ENCODE peak calls at places on chromosomes 11 and 22, in seven cellular contexts. L, X, V, W, U, C and P are unnamed samples.

GRCh38 chr11:35548925-35549561 is 23.6 kb upstream of the PAMR1 start:
- DNase-seq in W (no peak), U (peak; percentile 23), C (no peak), X (no peak), L (peak; percentile 68), V (no peak), P (peak; percentile 69)

GRCh38 chr11:111469200-111469599 is 43.0 kb downstream of the BTG4 start:
- DNase-seq in L (peak; percentile 53), U (no peak), C (no peak), X (no peak), W (no peak), V (no peak), P (no peak)

GRCh38 chr11:90204832-90205646 is 17.8 kb downstream of the CHORDC1 start:
- DNase-seq in C (peak; percentile 60), L (peak; percentile 60), U (peak; percentile 63), X (no peak), W (peak; percentile 60), V (peak; percentile 29), P (no peak)

GRCh38 chr11:95788921-95789505 is 569 bp downstream of the FAM76B start:
- DNase-seq in V (no peak), X (peak; percentile 44), U (peak; percentile 84), L (peak; percentile 61), W (peak; percentile 23), C (peak; percentile 13), P (no peak)

GRCh38 chr11:117879516-117880480 is 3.3 kb upstream of the FXYD6 start:
- DNase-seq in C (no peak), W (no peak), L (no peak), X (no peak), U (peak; percentile 46), V (no peak), P (no peak)

GRCh38 chr22:39299829-39300178 is 19.6 kb downstream of the RPL3 start:
- DNase-seq in V (peak; percentile 91), L (peak; percentile 67), C (no peak), W (no peak), X (no peak), U (peak; percentile 77), P (no peak)

GRCh38 chr11:68314886-68315580 is 2.6 kb downstream of the LRP5 start:
- DNase-seq in W (no peak), L (peak; percentile 66), V (no peak), C (no peak), U (peak; percentile 79), X (no peak), P (no peak)

GRCh38 chr11:74123008-74123448 is 47.8 kb downstream of the C2CD3 start:
- DNase-seq in C (no peak), X (no peak), W (no peak), L (peak; percentile 58), U (peak; percentile 69), V (no peak), P (no peak)

GRCh38 chr11:65262381-65262680 is 569 bp downstream of the POLA2 start:
- DNase-seq in V (peak; percentile 69), U (no peak), L (peak; percentile 61), W (no peak), X (no peak), C (no peak), P (no peak)

GRCh38 chr22:19805821-19806212 is 45.2 kb downstream of the TBX1 start:
- DNase-seq in V (no peak), L (peak; percentile 67), C (no peak), X (peak; percentile 6), U (no peak), W (no peak), P (no peak)

GRCh38 chr11:59141673-59142460 is 789 bp upstream of the FAM111A start:
- DNase-seq in X (no peak), U (no peak), W (no peak), V (no peak), C (no peak), L (peak; percentile 70), P (no peak)

GRCh38 chr11:117071344-117071787 is 26.9 kb downstream of the SIK3 start:
- DNase-seq in C (peak; percentile 42), U (no peak), V (no peak), W (no peak), L (peak; percentile 54), X (no peak), P (no peak)

GRCh38 chr11:8328848-8329330 is 65.2 kb upstream of the LMO1 start:
- DNase-seq in W (peak; percentile 90), V (peak; percentile 93), X (peak; percentile 91), C (peak; percentile 86), L (peak; percentile 94), U (peak; percentile 97), P (peak; percentile 92)

GRCh38 chr22:17946691-17947367 is 77.5 kb downstream of the MICAL3 start:
- DNase-seq in U (no peak), W (peak; percentile 9), V (no peak), L (no peak), X (no peak), C (no peak), P (no peak)

GRCh38 chr11:62147545-62147944 is 23.7 kb downstream of the INCENP start:
- DNase-seq in V (no peak), U (no peak), L (no peak), X (peak; percentile 13), W (no peak), C (no peak), P (peak; percentile 32)

GRCh38 chr11:113664981-113665710 is 41.0 kb downstream of the TMPRSS5 start:
- DNase-seq in U (no peak), V (no peak), C (no peak), X (no peak), W (no peak), L (no peak), P (no peak)

GRCh38 chr11:113906038-113906437 is 1.4 kb downstream of the HTR3B start:
- DNase-seq in C (peak; percentile 31), W (peak; percentile 62), X (peak; percentile 42), U (peak; percentile 70), L (peak; percentile 40), V (peak; percentile 3), P (no peak)

GRCh38 chr11:70098936-70099335 is 20.8 kb downstream of the ANO1 start:
- DNase-seq in L (no peak), U (no peak), C (no peak), W (no peak), X (no peak), V (no peak), P (no peak)

GRCh38 chr11:13287026-13287425 is 9.4 kb downstream of the BMAL1 start:
- DNase-seq in L (no peak), C (no peak), X (no peak), V (no peak), U (no peak), W (no peak), P (no peak)

GRCh38 chr11:27514558-27514957 is 8.0 kb upstream of the LIN7C start:
- DNase-seq in C (no peak), V (no peak), X (no peak), L (peak; percentile 86), U (no peak), W (no peak), P (no peak)

GRCh38 chr22:48444320-48445112 is 1383.2 kb downstream of the BRD1 start:
- DNase-seq in C (no peak), U (no peak), X (no peak), V (peak; percentile 95), W (no peak), L (no peak), P (no peak)

GRCh38 chr11:62497132-62497915 is 49.3 kb downstream of the AHNAK start:
- DNase-seq in X (peak; percentile 43), W (no peak), V (peak; percentile 79), U (peak; percentile 84), C (peak; percentile 58), L (peak; percentile 75), P (no peak)

GRCh38 chr11:91435694-91436375 is 788.8 kb upstream of the FAT3 start:
- DNase-seq in L (no peak), X (no peak), W (no peak), C (no peak), V (no peak), U (peak; percentile 76), P (no peak)

GRCh38 chr22:25540128-25540790 is 24.2 kb upstream of the GRK3 start:
- DNase-seq in X (no peak), L (peak; percentile 27), V (no peak), U (no peak), C (no peak), W (no peak), P (no peak)

GRCh38 chr22:42645341-42645937 is 3.8 kb downstream of the CYB5R3 start:
- DNase-seq in L (no peak), V (no peak), X (no peak), U (no peak), W (no peak), C (no peak), P (peak; percentile 44)

GRCh38 chr11:77619576-77620198 is 17.9 kb downstream of the CLNS1A start:
- DNase-seq in L (peak; percentile 53), V (no peak), W (peak; percentile 53), X (no peak), U (peak; percentile 71), C (peak; percentile 56), P (no peak)

GRCh38 chr22:18056161-18056666 is 21.6 kb upstream of the PEX26 start:
- DNase-seq in C (no peak), U (no peak), W (no peak), L (peak; percentile 93), V (no peak), X (no peak), P (no peak)

GRCh38 chr11:71551711-71552110 is 3.5 kb downstream of the KRTAP5-9 start:
- DNase-seq in W (no peak), L (no peak), U (no peak), C (no peak), V (peak; percentile 87), X (no peak), P (no peak)

GRCh38 chr11:16052750-16053149 is 303.6 kb downstream of the SOX6 start:
- DNase-seq in V (no peak), X (no peak), U (no peak), W (no peak), C (no peak), L (no peak), P (no peak)

GRCh38 chr22:23226497-23226850 is 46.2 kb downstream of the BCR start:
- DNase-seq in X (no peak), L (no peak), C (no peak), V (no peak), W (no peak), U (no peak), P (no peak)

GRCh38 chr11:128904872-128905344 is 13.8 kb downstream of the KCNJ5 start:
- DNase-seq in W (peak; percentile 82), V (no peak), C (peak; percentile 50), X (no peak), U (peak; percentile 32), L (peak; percentile 25), P (no peak)

GRCh38 chr11:103079833-103080232 is 12.1 kb downstream of the DCUN1D5 start:
- DNase-seq in L (peak; percentile 11), U (no peak), X (no peak), W (no peak), V (peak; percentile 26), C (no peak), P (no peak)

GRCh38 chr11:69201048-69201365 is 45.3 kb downstream of the SMIM38 start:
- DNase-seq in V (no peak), X (peak; percentile 4), U (no peak), L (no peak), C (no peak), W (no peak), P (no peak)

GRCh38 chr11:126645206-126645605 is 289.7 kb downstream of the ST3GAL4 start:
- DNase-seq in C (no peak), W (no peak), L (peak; percentile 74), V (no peak), U (no peak), X (no peak), P (no peak)

GRCh38 chr11:59283825-59284772 is 71.4 kb upstream of the MPEG1 start:
- DNase-seq in W (peak; percentile 32), X (peak; percentile 30), V (peak; percentile 80), L (peak; percentile 45), U (peak; percentile 58), C (peak; percentile 73), P (no peak)

GRCh38 chr11:57649826-57650738 is at the start of gene YPEL4:
- DNase-seq in V (peak; percentile 35), X (peak; percentile 45), U (peak; percentile 88), W (peak; percentile 21), L (peak; percentile 88), C (peak; percentile 13), P (peak; percentile 73)

GRCh38 chr11:124946735-124947141 is 7.3 kb upstream of the CCDC15 start:
- DNase-seq in U (no peak), W (no peak), C (no peak), X (no peak), L (peak; percentile 63), V (no peak), P (no peak)